ENCODE peak calls at places on chromosomes 7 and 10, in four cellular contexts. E, L, W and I are unnamed samples.

GRCh38 chr10:22652988-22653431 is 61.4 kb downstream of the PIP4K2A start:
- DNase-seq in E (no peak), L (no peak), W (no peak), I (no peak)

GRCh38 chr10:118342638-118343020 is 505 bp upstream of the FAM204A start:
- DNase-seq in L (no peak), E (no peak), W (peak; percentile 7), I (no peak)

GRCh38 chr7:128221929-128222403 is 19.1 kb upstream of the LEP start:
- DNase-seq in L (no peak), W (peak; percentile 77), E (peak; percentile 48), I (no peak)

GRCh38 chr10:85959239-85959638 is 407.4 kb downstream of the GRID1 start:
- DNase-seq in L (no peak), E (no peak), W (no peak), I (no peak)

GRCh38 chr10:90723416-90724068 is 134.3 kb downstream of the HTR7 start:
- DNase-seq in E (no peak), W (no peak), L (no peak), I (peak; percentile 35)

GRCh38 chr10:6046458-6047325 is 15.5 kb downstream of the IL2RA start:
- DNase-seq in W (no peak), L (no peak), E (no peak), I (no peak)

GRCh38 chr10:98150544-98150943 is 16.1 kb downstream of the R3HCC1L start:
- DNase-seq in W (no peak), E (peak; percentile 56), L (no peak), I (no peak)

GRCh38 chr10:24153016-24153415 is 55.9 kb upstream of the KIAA1217 start:
- DNase-seq in W (no peak), E (no peak), L (no peak), I (no peak)

GRCh38 chr7:47379629-47380324 is 202.1 kb downstream of the TNS3 start:
- DNase-seq in W (no peak), L (no peak), E (peak; percentile 75), I (peak; percentile 40)

GRCh38 chr7:55129409-55130078 is 110.7 kb downstream of the EGFR start:
- DNase-seq in E (peak; percentile 79), W (no peak), L (no peak), I (no peak)

GRCh38 chr7:33062023-33062781 is at the start of gene NT5C3A:
- DNase-seq in L (peak; percentile 48), E (no peak), W (peak; percentile 63), I (no peak)

GRCh38 chr10:4833286-4833685 is 7.3 kb downstream of the AKR1E2 start:
- DNase-seq in E (no peak), L (no peak), W (no peak), I (no peak)

GRCh38 chr10:80268266-80268665 is 21.2 kb downstream of the MAT1A start:
- DNase-seq in E (no peak), L (no peak), W (no peak), I (no peak)

GRCh38 chr10:108254089-108254488 is 1089.6 kb upstream of the SORCS1 start:
- DNase-seq in E (no peak), W (no peak), L (no peak), I (no peak)

GRCh38 chr7:114413741-114414140 is 874 bp upstream of the FOXP2 start:
- DNase-seq in W (no peak), E (no peak), L (no peak), I (no peak)

GRCh38 chr7:1045038-1045726 is 836 bp downstream of the GPR146 start:
- DNase-seq in W (no peak), E (no peak), L (no peak), I (no peak)

GRCh38 chr10:62818426-62819011 is 2.4 kb upstream of the EGR2 start:
- DNase-seq in W (no peak), E (no peak), L (peak; percentile 6), I (no peak)

GRCh38 chr10:125263551-125263950 is 103.2 kb upstream of the CTBP2 start:
- DNase-seq in E (peak; percentile 45), L (no peak), W (no peak), I (peak; percentile 60)

GRCh38 chr7:106752345-106752744 is 91.4 kb upstream of the CCDC71L start:
- DNase-seq in W (no peak), L (no peak), E (no peak), I (no peak)

GRCh38 chr10:6713716-6714115 is 133.6 kb upstream of the PRKCQ start:
- DNase-seq in L (no peak), E (peak; percentile 25), W (no peak), I (no peak)

GRCh38 chr7:1817061-1817712 is 147.1 kb downstream of the ELFN1 start:
- DNase-seq in L (no peak), W (no peak), E (no peak), I (no peak)

GRCh38 chr10:19819419-19820033 is 3.3 kb downstream of the PLXDC2 start:
- DNase-seq in L (peak; percentile 58), E (peak; percentile 43), W (peak; percentile 14), I (no peak)

GRCh38 chr10:31769564-31769963 is 159.1 kb downstream of the ARHGAP12 start:
- DNase-seq in L (no peak), E (peak; percentile 87), W (no peak), I (no peak)

GRCh38 chr10:113273877-113274829 is 278.7 kb upstream of the HABP2 start:
- DNase-seq in L (no peak), E (no peak), W (no peak), I (no peak)

GRCh38 chr10:77974396-77975074 is 48.0 kb upstream of the DLG5 start:
- DNase-seq in E (peak; percentile 67), W (peak; percentile 70), L (peak; percentile 18), I (peak; percentile 13)

GRCh38 chr10:133257489-133258065 is 19.1 kb downstream of the ADAM8 start:
- DNase-seq in E (no peak), L (peak; percentile 29), W (peak; percentile 53), I (no peak)

GRCh38 chr7:24457215-24457549 is 116.1 kb upstream of the PALS2 start:
- DNase-seq in E (no peak), W (no peak), L (no peak), I (no peak)

GRCh38 chr10:122051609-122052385 is 62.8 kb downstream of the TACC2 start:
- DNase-seq in W (no peak), E (peak; percentile 65), L (peak; percentile 77), I (peak; percentile 28)

GRCh38 chr7:5497158-5498103 is 73.8 kb upstream of the TNRC18 start:
- DNase-seq in L (no peak), W (peak; percentile 73), E (no peak), I (no peak)

GRCh38 chr7:921581-922333 is 32.7 kb downstream of the ADAP1 start:
- DNase-seq in W (no peak), L (no peak), E (no peak), I (no peak)

DNA sequence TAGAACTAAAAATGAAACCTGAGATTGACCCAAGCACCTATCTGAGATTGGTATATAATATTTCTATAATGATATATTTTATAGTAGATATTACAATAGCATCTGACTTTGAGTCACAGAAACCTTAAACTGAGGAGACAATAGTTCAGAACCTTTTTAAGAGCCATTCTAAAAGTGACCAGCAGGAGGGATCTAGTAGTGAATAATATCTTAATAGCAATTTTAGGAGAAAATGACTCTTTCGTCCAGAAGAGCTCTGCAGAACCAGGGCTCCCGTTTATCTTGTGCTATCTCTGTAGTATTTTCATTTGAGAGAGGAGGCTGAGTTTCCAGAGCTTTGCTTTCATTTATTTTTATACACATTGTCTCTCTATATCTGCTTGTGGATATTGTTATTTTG is 68.1 kb downstream of the PODXL start:
- DNase-seq in W (no peak), L (peak; percentile 40), E (no peak), I (no peak)
- TF ChIP-seq CTCF in W (no peak), L (peak; percentile 36), E (peak; percentile 25), I (no peak)

GRCh38 chr7:25519962-25520562 is 291.8 kb upstream of the NPVF start:
- DNase-seq in W (no peak), L (no peak), E (no peak), I (no peak)

GRCh38 chr7:25517906-25518305 is 289.6 kb upstream of the NPVF start:
- DNase-seq in E (no peak), W (no peak), L (no peak), I (no peak)

GRCh38 chr7:25522727-25523126 is 294.4 kb upstream of the NPVF start:
- DNase-seq in L (no peak), W (no peak), E (no peak), I (no peak)

GRCh38 chr7:25515876-25516275 is 287.6 kb upstream of the NPVF start:
- DNase-seq in E (no peak), W (no peak), L (no peak), I (no peak)

GRCh38 chr7:25521236-25521635 is 292.9 kb upstream of the NPVF start:
- DNase-seq in L (no peak), W (peak; percentile 17), E (no peak), I (no peak)
- H3K9me1 ChIP-seq in L (no peaks in the 10 kb centered on the region), W (no peaks in the 10 kb centered on the region), E (no peaks in the 10 kb centered on the region), I (no peaks in the 10 kb centered on the region)

GRCh38 chr7:116691664-116692063 is 19.7 kb downstream of the MET start:
- DNase-seq in L (no peak), E (no peak), W (no peak), I (no peak)

GRCh38 chr7:116697152-116697551 is 25.2 kb downstream of the MET start:
- DNase-seq in E (no peak), W (no peak), L (no peak), I (no peak)

GRCh38 chr7:116696707-116697106 is 24.7 kb downstream of the MET start:
- DNase-seq in E (no peak), W (no peak), L (no peak), I (no peak)

GRCh38 chr7:116689787-116690186 is 17.8 kb downstream of the MET start:
- DNase-seq in L (no peak), W (no peak), E (no peak), I (no peak)

DNA sequence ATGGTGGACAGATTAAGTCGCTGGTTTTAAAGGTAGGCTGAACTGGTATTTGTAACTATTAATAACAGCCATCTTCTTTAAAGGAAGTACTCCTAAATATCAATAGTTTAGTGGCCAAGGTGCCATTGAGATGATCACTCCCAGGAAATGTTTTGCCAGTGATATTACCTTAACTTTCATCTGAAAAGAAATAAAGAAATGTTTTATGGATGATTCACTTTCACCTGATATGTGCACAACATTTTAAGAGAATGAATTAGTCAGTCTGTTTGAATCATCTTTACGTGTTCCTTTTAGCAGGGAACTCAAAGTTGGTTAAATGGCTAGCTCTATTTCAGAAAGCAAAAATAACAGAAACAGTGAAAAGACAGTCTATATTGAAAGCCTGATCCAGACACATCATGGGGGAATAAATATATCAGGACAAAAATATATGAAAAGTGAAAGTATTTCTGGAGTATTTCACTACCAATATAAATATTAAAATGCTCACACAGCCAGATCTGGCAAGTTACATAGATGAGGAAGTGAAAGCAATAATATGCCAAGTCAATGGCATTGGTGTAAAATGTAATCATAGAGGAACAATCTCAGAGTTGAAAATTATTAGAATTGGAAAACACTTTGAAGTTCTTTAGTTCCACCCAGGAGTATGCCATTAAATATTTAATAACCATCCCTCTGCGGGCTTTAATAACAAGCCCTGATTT is 20.8 kb downstream of the MET start:
- DNase-seq in E (peak; percentile 65), L (peak; percentile 58), W (no peak), I (no peak)
- H3K9ac ChIP-seq in E (no peak overlapping the region), L (peak overlapping the region; percentile 44), W (no peak overlapping the region), I (peak overlapping the region; percentile 34)

DNA sequence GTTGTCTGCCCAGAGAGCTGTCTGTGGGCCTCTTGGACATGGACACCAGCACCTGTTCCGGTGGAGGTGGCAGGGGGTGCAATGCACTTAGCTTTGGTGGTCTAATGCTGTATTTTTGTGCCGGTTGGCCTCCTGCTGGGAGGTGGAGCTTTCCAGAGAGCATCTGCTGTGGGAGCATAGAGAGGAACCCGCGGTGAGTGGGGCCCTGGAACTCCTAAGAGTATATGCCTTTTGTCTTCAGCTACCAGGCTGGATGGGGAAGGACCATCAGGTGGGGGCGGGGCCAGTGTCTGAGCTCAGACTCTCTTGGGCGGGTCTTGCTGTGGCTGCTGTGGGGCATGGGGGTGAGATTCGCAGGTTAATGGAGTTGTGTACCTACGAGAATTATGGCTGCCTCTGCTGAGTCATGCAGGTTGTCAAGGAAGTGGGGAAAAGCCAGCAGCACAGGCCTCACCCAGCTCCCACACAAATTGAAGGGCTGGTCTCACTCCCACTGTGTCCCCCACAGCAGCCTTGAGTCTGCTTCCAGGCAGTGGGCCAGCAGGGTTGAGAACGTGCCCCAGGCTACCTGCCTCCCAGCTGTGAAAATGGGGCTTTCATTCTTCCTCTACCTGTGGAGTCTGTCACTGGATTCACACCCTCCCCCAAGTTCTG is 29.0 kb downstream of the JAKMIP3 start:
- DNase-seq in L (no peak), W (no peak), E (no peak), I (no peak)
- TF ChIP-seq CTCF in L (no peak), W (no peak), E (no peak), I (no peak)